ENCODE peak calls at places on chromosomes 3 and 15, in seven cellular contexts. Y, U, N, C, I, A and W are unnamed samples. For H3K4me1, the result is how much of the 10 kb centered on the place peaks cover.

GRCh38 chr15:81064253-81064652 is 63.5 kb downstream of the TLNRD1 start:
- DNase-seq in Y (no peak), U (no peak), N (no peak), C (no peak), I (no peak), A (no peak), W (no peak)

GRCh38 chr15:74212494-74212893 is 9.9 kb upstream of the STRA6 start:
- DNase-seq in Y (no peak), U (no peak), N (no peak), C (no peak), I (no peak), A (no peak), W (no peak)

GRCh38 chr15:76196286-76196948 is 114.9 kb downstream of the ETFA start:
- DNase-seq in Y (peak), U (peak), N (no peak), C (peak), I (peak), A (no peak), W (peak)

GRCh38 chr3:2823016-2823415 is 287.2 kb downstream of the IL5RA start:
- DNase-seq in Y (no peak), U (no peak), N (no peak), C (peak), I (no peak), A (no peak), W (no peak)

GRCh38 chr3:188947983-188948657 is 223.7 kb upstream of the TPRG1 start:
- DNase-seq in Y (peak), U (peak), N (peak), C (peak), I (peak), A (no peak), W (peak)

GRCh38 chr3:62884041-62884870 is 9.0 kb upstream of the CADPS start:
- DNase-seq in Y (no peak), U (no peak), N (no peak), C (no peak), I (no peak), A (no peak), W (no peak)

GRCh38 chr15:84606653-84607120 is 5.9 kb downstream of the ZSCAN2 start:
- DNase-seq in Y (no peak), U (no peak), N (no peak), C (no peak), I (no peak), A (no peak), W (no peak)

GRCh38 chr3:186287723-186288122 is 74.3 kb downstream of the DGKG start:
- DNase-seq in Y (no peak), U (no peak), N (no peak), C (no peak), I (no peak), A (no peak), W (no peak)

GRCh38 chr3:9870978-9871377 is 9.1 kb downstream of the CIDEC start:
- DNase-seq in Y (no peak), U (no peak), N (no peak), C (no peak), I (no peak), A (no peak), W (no peak)

GRCh38 chr3:45987368-45988099 is 8.1 kb downstream of the FYCO1 start:
- DNase-seq in Y (no peak), U (no peak), N (no peak), C (no peak), I (peak), A (no peak), W (no peak)

GRCh38 chr3:13268120-13268519 is 152.0 kb downstream of the NUP210 start:
- DNase-seq in Y (no peak), U (no peak), N (no peak), C (no peak), I (no peak), A (no peak), W (no peak)

GRCh38 chr3:153599685-153600084 is 437.7 kb downstream of the RAP2B start:
- DNase-seq in Y (no peak), U (no peak), N (no peak), C (no peak), I (no peak), A (no peak), W (no peak)

GRCh38 chr15:61227269-61228024 is 1.7 kb downstream of the RORA start:
- DNase-seq in Y (no peak), U (no peak), N (peak), C (peak), I (peak), A (no peak), W (peak)

GRCh38 chr3:120450261-120450913 is 405 bp downstream of the FSTL1 start:
- DNase-seq in Y (peak), U (no peak), N (peak), C (peak), I (peak), A (no peak), W (peak)

GRCh38 chr15:94174399-94174802 is 57.0 kb upstream of the MCTP2 start:
- DNase-seq in Y (no peak), U (no peak), N (no peak), C (no peak), I (no peak), A (no peak), W (no peak)

GRCh38 chr15:57259511-57260143 is 116.7 kb upstream of the CGNL1 start:
- DNase-seq in Y (no peak), U (no peak), N (no peak), C (peak), I (no peak), A (no peak), W (no peak)

GRCh38 chr3:102510663-102511062 is 75.8 kb downstream of the ZPLD1 start:
- DNase-seq in Y (no peak), U (no peak), N (no peak), C (peak), I (no peak), A (peak), W (no peak)

GRCh38 chr3:134060561-134061385 is 31.0 kb upstream of the SLCO2A1 start:
- DNase-seq in Y (no peak), U (no peak), N (no peak), C (no peak), I (no peak), A (no peak), W (no peak)

GRCh38 chr15:65535192-65535591 is 4.9 kb downstream of the HACD3 start:
- DNase-seq in Y (no peak), U (no peak), N (no peak), C (no peak), I (no peak), A (no peak), W (no peak)

GRCh38 chr3:183518446-183519185 is 36.9 kb downstream of the KLHL6 start:
- DNase-seq in Y (no peak), U (no peak), N (no peak), C (no peak), I (no peak), A (no peak), W (no peak)

GRCh38 chr15:96583671-96584070 is 253.2 kb downstream of the NR2F2 start:
- DNase-seq in Y (no peak), U (no peak), N (no peak), C (peak), I (no peak), A (no peak), W (no peak)

GRCh38 chr15:59353994-59354951 is 18.4 kb downstream of the MYO1E start:
- DNase-seq in Y (no peak), U (no peak), N (no peak), C (no peak), I (no peak), A (no peak), W (no peak)

GRCh38 chr3:134473868-134474546 is 11.8 kb downstream of the ANAPC13 start:
- DNase-seq in Y (no peak), U (peak), N (peak), C (peak), I (peak), A (no peak), W (peak)

GRCh38 chr15:85580914-85581313 is 200.5 kb downstream of the AKAP13 start:
- DNase-seq in Y (no peak), U (peak), N (no peak), C (no peak), I (no peak), A (no peak), W (peak)

GRCh38 chr15:99476413-99477222 is 89.2 kb upstream of the MEF2A start:
- DNase-seq in Y (peak), U (peak), N (no peak), C (no peak), I (peak), A (peak), W (no peak)

GRCh38 chr3:170040283-170040907 is 2.6 kb downstream of the GPR160 start:
- DNase-seq in Y (no peak), U (no peak), N (no peak), C (no peak), I (no peak), A (no peak), W (no peak)

GRCh38 chr3:27278391-27279055 is 90.7 kb downstream of the NEK10 start:
- DNase-seq in Y (no peak), U (no peak), N (no peak), C (no peak), I (no peak), A (no peak), W (no peak)

GRCh38 chr3:183489455-183490210 is 61.2 kb upstream of the MCF2L2 start:
- DNase-seq in Y (no peak), U (no peak), N (no peak), C (no peak), I (no peak), A (no peak), W (no peak)

GRCh38 chr3:10389341-10389740 is 68.4 kb upstream of the SEC13 start:
- DNase-seq in Y (no peak), U (peak), N (no peak), C (no peak), I (no peak), A (no peak), W (no peak)

GRCh38 chr3:72320096-72320910 is 527.9 kb downstream of the SHQ1 start:
- DNase-seq in Y (no peak), U (no peak), N (no peak), C (no peak), I (no peak), A (no peak), W (no peak)

GRCh38 chr15:70121656-70122297 is 24.1 kb upstream of the TLE3 start:
- DNase-seq in Y (peak), U (peak), N (peak), C (no peak), I (peak), A (no peak), W (no peak)

GRCh38 chr3:107943860-107944543 is 146.8 kb downstream of the CD47 start:
- DNase-seq in Y (no peak), U (no peak), N (no peak), C (no peak), I (no peak), A (no peak), W (no peak)

GRCh38 chr3:100588251-100588650 is 21.1 kb upstream of the ADGRG7 start:
- DNase-seq in Y (no peak), U (no peak), N (no peak), C (no peak), I (no peak), A (no peak), W (no peak)

GRCh38 chr3:71035314-71035713 is 548.2 kb downstream of the FOXP1 start:
- DNase-seq in Y (no peak), U (no peak), N (no peak), C (peak), I (no peak), A (no peak), W (no peak)

GRCh38 chr3:141384157-141384556 is 15.9 kb downstream of the ZBTB38 start:
- DNase-seq in Y (no peak), U (no peak), N (no peak), C (peak), I (no peak), A (no peak), W (no peak)

GRCh38 chr3:53509494-53509893 is 15.1 kb downstream of the CACNA1D start:
- DNase-seq in Y (no peak), U (no peak), N (no peak), C (no peak), I (no peak), A (no peak), W (no peak)

GRCh38 chr3:53518495-53518981 is 24.1 kb downstream of the CACNA1D start:
- DNase-seq in Y (no peak), U (no peak), N (no peak), C (no peak), I (no peak), A (no peak), W (no peak)

GRCh38 chr3:53516339-53516738 is 21.9 kb downstream of the CACNA1D start:
- DNase-seq in Y (no peak), U (no peak), N (no peak), C (no peak), I (no peak), A (no peak), W (no peak)

GRCh38 chr3:53519047-53519717 is 24.8 kb downstream of the CACNA1D start:
- DNase-seq in Y (no peak), U (no peak), N (no peak), C (no peak), I (no peak), A (no peak), W (no peak)

DNA sequence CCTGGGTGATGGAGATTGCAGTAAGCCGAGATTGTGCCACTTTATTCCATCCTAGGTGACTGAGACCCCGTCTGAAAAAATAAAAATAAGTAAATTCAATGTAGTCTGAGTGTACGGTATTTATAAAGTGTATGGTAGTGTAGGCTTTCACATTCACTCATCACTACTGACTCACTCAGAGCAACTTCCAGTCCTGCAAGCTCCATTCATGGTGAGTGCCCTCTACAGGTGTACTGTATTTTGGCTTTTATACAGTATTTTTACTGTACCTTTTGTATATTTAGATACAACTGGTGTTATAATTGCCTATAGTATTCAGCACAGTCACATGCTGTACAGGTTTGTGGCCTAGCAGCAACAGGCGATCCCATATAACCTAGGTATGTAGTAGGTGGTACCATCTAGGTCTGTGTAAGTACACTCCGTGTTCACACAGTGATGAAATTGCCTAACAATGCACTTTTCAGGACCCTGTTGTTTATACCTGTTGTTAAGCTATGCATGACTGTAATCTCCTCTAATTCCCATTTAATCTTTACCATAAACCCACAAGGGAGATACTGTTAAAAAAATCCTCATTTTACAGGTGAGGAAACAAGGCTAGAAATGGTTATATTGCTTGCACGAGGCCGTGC is 19.3 kb downstream of the CACNA1D start:
- DNase-seq in Y (no peak), U (no peak), N (no peak), C (no peak), I (no peak), A (no peak), W (no peak)
- TF ChIP-seq CTCF in Y (no peak), U (peak), N (no peak), C (no peak), I (no peak), A (peak), W (no peak)

GRCh38 chr15:67050062-67050461 is 15.3 kb upstream of the SMAD3 start:
- DNase-seq in Y (no peak), U (no peak), N (no peak), C (no peak), I (no peak), A (no peak), W (no peak)
- H3K4me1 ChIP-seq in Y (under half), U (under half), N (under half), C (under half), I (under half), A (half or more), W (under half)

GRCh38 chr3:151467069-151467468 is 6.2 kb upstream of the IGSF10 start:
- DNase-seq in Y (no peak), U (no peak), N (no peak), C (no peak), I (no peak), A (no peak), W (no peak)

GRCh38 chr3:151459360-151459759 is 1.5 kb downstream of the IGSF10 start:
- DNase-seq in Y (no peak), U (no peak), N (no peak), C (no peak), I (no peak), A (no peak), W (no peak)

GRCh38 chr3:151460240-151460639 is 621 bp downstream of the IGSF10 start:
- DNase-seq in Y (no peak), U (no peak), N (no peak), C (peak), I (no peak), A (no peak), W (no peak)

GRCh38 chr3:151460774-151461450 is at the start of gene IGSF10:
- DNase-seq in Y (peak), U (no peak), N (peak), C (peak), I (peak), A (no peak), W (peak)

GRCh38 chr3:151462278-151462779 is 1.5 kb upstream of the IGSF10 start:
- DNase-seq in Y (no peak), U (no peak), N (no peak), C (no peak), I (no peak), A (no peak), W (no peak)
- TF ChIP-seq CTCF in Y (no peak), U (no peak), N (no peak), C (no peak), I (no peak), A (no peak), W (no peak)

DNA sequence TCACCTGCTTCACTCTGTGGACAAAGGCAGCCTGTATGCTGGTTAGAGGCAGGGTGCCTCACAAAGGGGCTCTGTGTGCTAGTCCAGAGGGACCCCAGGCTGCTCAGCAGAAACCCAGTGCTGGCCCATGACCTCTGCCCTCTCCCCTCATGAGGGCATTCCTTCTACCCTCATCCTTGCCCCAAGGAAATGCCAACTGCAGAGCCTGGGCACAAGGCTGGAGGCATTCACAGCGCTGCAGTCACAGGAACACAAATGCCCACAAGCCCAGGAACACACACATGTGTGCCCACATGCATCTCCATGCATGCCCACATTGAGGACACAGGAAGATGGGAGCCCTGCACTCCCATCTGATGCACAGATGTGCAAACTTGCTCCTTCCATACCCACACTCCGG is 3.8 kb downstream of the INKA1 start:
- DNase-seq in Y (no peak), U (no peak), N (no peak), C (no peak), I (no peak), A (no peak), W (no peak)
- H3K4me1 ChIP-seq in Y (half or more), U (under half), N (half or more), C (under half), I (under half), A (under half), W (under half)

GRCh38 chr3:123370819-123371218 is 78.1 kb downstream of the ADCY5 start:
- DNase-seq in Y (no peak), U (no peak), N (no peak), C (no peak), I (no peak), A (no peak), W (no peak)

GRCh38 chr3:123367467-123368154 is 81.3 kb downstream of the ADCY5 start:
- DNase-seq in Y (no peak), U (no peak), N (no peak), C (no peak), I (no peak), A (no peak), W (no peak)

GRCh38 chr3:123361019-123361418 is 87.9 kb downstream of the ADCY5 start:
- DNase-seq in Y (no peak), U (no peak), N (no peak), C (no peak), I (no peak), A (no peak), W (no peak)

GRCh38 chr3:123369085-123369484 is 79.8 kb downstream of the ADCY5 start:
- DNase-seq in Y (no peak), U (no peak), N (no peak), C (no peak), I (no peak), A (no peak), W (no peak)

DNA sequence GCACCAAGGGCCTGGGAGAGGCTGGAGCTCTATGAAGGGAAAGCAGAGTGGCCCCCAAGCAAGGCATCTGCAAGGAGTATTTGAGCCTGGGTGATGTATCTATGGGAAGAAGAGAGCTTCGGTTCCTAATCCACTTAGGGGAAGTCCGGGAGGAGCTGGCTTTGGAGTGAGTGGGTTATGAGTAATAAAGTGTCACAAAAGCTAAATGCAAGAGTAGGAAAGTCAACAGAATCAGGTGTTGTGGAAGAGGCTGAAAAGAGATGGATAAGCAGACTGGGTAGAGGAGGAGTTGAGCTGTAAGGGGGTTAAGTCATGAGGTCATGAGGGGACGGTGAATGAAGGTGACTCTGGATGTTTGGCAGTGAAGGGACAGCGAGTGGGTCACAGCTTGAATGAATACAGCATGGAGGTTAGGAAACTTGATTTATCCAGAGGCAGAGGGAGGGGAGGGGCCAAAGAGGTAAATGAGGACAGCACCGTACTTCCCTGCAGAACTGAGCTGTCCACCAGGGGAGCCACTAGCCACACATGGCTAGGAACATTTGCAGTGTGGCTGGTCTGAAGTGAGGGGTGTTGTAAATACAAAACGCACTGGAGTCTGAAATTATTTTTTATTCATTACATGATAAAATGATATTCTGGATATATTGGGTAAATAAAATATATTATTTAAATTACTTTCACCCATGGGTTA is 83.3 kb downstream of the ADCY5 start:
- DNase-seq in Y (no peak), U (no peak), N (no peak), C (peak), I (no peak), A (no peak), W (no peak)
- TF ChIP-seq CTCF in Y (peak), U (peak), N (peak), C (peak), I (peak), A (peak), W (peak)

GRCh38 chr3:49813497-49814174 is at the start of gene UBA7:
- DNase-seq in Y (peak), U (peak), N (peak), C (no peak), I (peak), A (no peak), W (no peak)
- H3K4me1 ChIP-seq in Y (under half), U (under half), N (under half), C (under half), I (under half), A (under half), W (under half)